ENCODE peak calls at places on chromosomes 5 and 9, in eight cellular contexts. One of them, this sample, is unnamed.

GRCh38 chr9:121863931-121864330 is 212.5 kb downstream of the DAB2IP start:
- DNase-seq in DMS 273 treated with DMSO at 0.1 percent for 48 hours: no peak
- DNase-seq in neural progenitor cell: no peak
- DNase-seq in HEK293T: no peak
- DNase-seq in EL: peak
- DNase-seq in putamen: no peak
- DNase-seq in H9: no peak
- DNase-seq in AG04449: peak
- DNase-seq in this sample: no peak

GRCh38 chr5:76831108-76831447 is 12.2 kb downstream of the F2RL1 start:
- DNase-seq in DMS 273 treated with DMSO at 0.1 percent for 48 hours: no peak
- DNase-seq in neural progenitor cell: peak
- DNase-seq in HEK293T: no peak
- DNase-seq in EL: peak
- DNase-seq in putamen: no peak
- DNase-seq in H9: no peak
- DNase-seq in AG04449: peak
- DNase-seq in this sample: no peak

GRCh38 chr9:115118471-115119156 is 657 bp upstream of the TNC start:
- DNase-seq in DMS 273 treated with DMSO at 0.1 percent for 48 hours: peak
- DNase-seq in neural progenitor cell: peak
- DNase-seq in HEK293T: peak
- DNase-seq in EL: peak
- DNase-seq in putamen: peak
- DNase-seq in H9: peak
- DNase-seq in AG04449: no peak
- DNase-seq in this sample: peak

GRCh38 chr5:138725153-138725884 is 27.9 kb upstream of the CTNNA1 start:
- DNase-seq in DMS 273 treated with DMSO at 0.1 percent for 48 hours: peak
- DNase-seq in neural progenitor cell: peak
- DNase-seq in HEK293T: peak
- DNase-seq in EL: peak
- DNase-seq in putamen: peak
- DNase-seq in H9: peak
- DNase-seq in AG04449: no peak
- DNase-seq in this sample: peak

GRCh38 chr5:171478946-171479775 is 59.7 kb downstream of the FGF18 start:
- DNase-seq in DMS 273 treated with DMSO at 0.1 percent for 48 hours: no peak
- DNase-seq in neural progenitor cell: no peak
- DNase-seq in HEK293T: no peak
- DNase-seq in EL: no peak
- DNase-seq in putamen: no peak
- DNase-seq in H9: no peak
- DNase-seq in AG04449: no peak
- DNase-seq in this sample: no peak

GRCh38 chr5:138900281-138900965 is 25.3 kb upstream of the LRRTM2 start:
- DNase-seq in DMS 273 treated with DMSO at 0.1 percent for 48 hours: no peak
- DNase-seq in neural progenitor cell: no peak
- DNase-seq in HEK293T: no peak
- DNase-seq in EL: peak
- DNase-seq in putamen: no peak
- DNase-seq in H9: no peak
- DNase-seq in AG04449: no peak
- DNase-seq in this sample: no peak

GRCh38 chr5:80961376-80962281 is 1.5 kb downstream of the RASGRF2 start:
- DNase-seq in DMS 273 treated with DMSO at 0.1 percent for 48 hours: no peak
- DNase-seq in neural progenitor cell: peak
- DNase-seq in HEK293T: peak
- DNase-seq in EL: no peak
- DNase-seq in putamen: no peak
- DNase-seq in H9: no peak
- DNase-seq in AG04449: no peak
- DNase-seq in this sample: peak

GRCh38 chr9:75960561-75960960 is 70.1 kb downstream of the PCSK5 start:
- DNase-seq in DMS 273 treated with DMSO at 0.1 percent for 48 hours: no peak
- DNase-seq in neural progenitor cell: no peak
- DNase-seq in HEK293T: no peak
- DNase-seq in EL: no peak
- DNase-seq in putamen: no peak
- DNase-seq in H9: no peak
- DNase-seq in AG04449: no peak
- DNase-seq in this sample: peak

GRCh38 chr5:174572591-174572990 is 151.8 kb upstream of the MSX2 start:
- DNase-seq in DMS 273 treated with DMSO at 0.1 percent for 48 hours: no peak
- DNase-seq in neural progenitor cell: no peak
- DNase-seq in HEK293T: no peak
- DNase-seq in EL: no peak
- DNase-seq in putamen: no peak
- DNase-seq in H9: no peak
- DNase-seq in AG04449: no peak
- DNase-seq in this sample: no peak

GRCh38 chr9:133360400-133361393 is 4.3 kb downstream of the SURF2 start:
- DNase-seq in DMS 273 treated with DMSO at 0.1 percent for 48 hours: no peak
- DNase-seq in neural progenitor cell: no peak
- DNase-seq in HEK293T: no peak
- DNase-seq in EL: no peak
- DNase-seq in putamen: no peak
- DNase-seq in H9: no peak
- DNase-seq in AG04449: no peak
- DNase-seq in this sample: no peak

GRCh38 chr9:98611319-98611718 is 97.4 kb downstream of the GABBR2 start:
- DNase-seq in DMS 273 treated with DMSO at 0.1 percent for 48 hours: no peak
- DNase-seq in neural progenitor cell: no peak
- DNase-seq in HEK293T: no peak
- DNase-seq in EL: no peak
- DNase-seq in putamen: no peak
- DNase-seq in H9: no peak
- DNase-seq in AG04449: no peak
- DNase-seq in this sample: no peak

GRCh38 chr5:116442095-116442534 is 132.5 kb downstream of the SEMA6A start:
- DNase-seq in DMS 273 treated with DMSO at 0.1 percent for 48 hours: peak
- DNase-seq in neural progenitor cell: no peak
- DNase-seq in HEK293T: no peak
- DNase-seq in EL: peak
- DNase-seq in putamen: no peak
- DNase-seq in H9: peak
- DNase-seq in AG04449: no peak
- DNase-seq in this sample: peak

GRCh38 chr5:144469106-144469505 is 298.4 kb downstream of the KCTD16 start:
- DNase-seq in DMS 273 treated with DMSO at 0.1 percent for 48 hours: no peak
- DNase-seq in neural progenitor cell: no peak
- DNase-seq in HEK293T: no peak
- DNase-seq in EL: peak
- DNase-seq in putamen: no peak
- DNase-seq in H9: no peak
- DNase-seq in AG04449: no peak
- DNase-seq in this sample: no peak

GRCh38 chr5:108143581-108143980 is 238.3 kb downstream of the FBXL17 start:
- DNase-seq in DMS 273 treated with DMSO at 0.1 percent for 48 hours: no peak
- DNase-seq in neural progenitor cell: no peak
- DNase-seq in HEK293T: no peak
- DNase-seq in EL: peak
- DNase-seq in putamen: no peak
- DNase-seq in H9: no peak
- DNase-seq in AG04449: peak
- DNase-seq in this sample: no peak

GRCh38 chr9:28620011-28620410 is 1046.7 kb upstream of the C9orf72 start:
- DNase-seq in DMS 273 treated with DMSO at 0.1 percent for 48 hours: no peak
- DNase-seq in neural progenitor cell: no peak
- DNase-seq in HEK293T: no peak
- DNase-seq in EL: no peak
- DNase-seq in putamen: no peak
- DNase-seq in H9: no peak
- DNase-seq in AG04449: no peak
- DNase-seq in this sample: no peak

GRCh38 chr5:83149671-83150070 is 72.3 kb downstream of the XRCC4 start:
- DNase-seq in DMS 273 treated with DMSO at 0.1 percent for 48 hours: no peak
- DNase-seq in neural progenitor cell: peak
- DNase-seq in HEK293T: peak
- DNase-seq in EL: peak
- DNase-seq in putamen: no peak
- DNase-seq in H9: no peak
- DNase-seq in AG04449: peak
- DNase-seq in this sample: no peak

GRCh38 chr9:134607971-134608370 is 33.6 kb upstream of the COL5A1 start:
- DNase-seq in DMS 273 treated with DMSO at 0.1 percent for 48 hours: no peak
- DNase-seq in neural progenitor cell: no peak
- DNase-seq in HEK293T: no peak
- DNase-seq in EL: peak
- DNase-seq in putamen: no peak
- DNase-seq in H9: no peak
- DNase-seq in AG04449: no peak
- DNase-seq in this sample: no peak

GRCh38 chr9:127993721-127994120 is 12.9 kb upstream of the EEIG1 start:
- DNase-seq in DMS 273 treated with DMSO at 0.1 percent for 48 hours: no peak
- DNase-seq in neural progenitor cell: no peak
- DNase-seq in HEK293T: no peak
- DNase-seq in EL: no peak
- DNase-seq in putamen: no peak
- DNase-seq in H9: no peak
- DNase-seq in AG04449: no peak
- DNase-seq in this sample: no peak

GRCh38 chr5:56269216-56269927 is 36.2 kb upstream of the ANKRD55 start:
- DNase-seq in DMS 273 treated with DMSO at 0.1 percent for 48 hours: no peak
- DNase-seq in neural progenitor cell: peak
- DNase-seq in HEK293T: peak
- DNase-seq in EL: peak
- DNase-seq in putamen: no peak
- DNase-seq in H9: peak
- DNase-seq in AG04449: no peak
- DNase-seq in this sample: peak

GRCh38 chr5:16809816-16810502 is 126.1 kb downstream of the MYO10 start:
- DNase-seq in DMS 273 treated with DMSO at 0.1 percent for 48 hours: no peak
- DNase-seq in neural progenitor cell: peak
- DNase-seq in HEK293T: no peak
- DNase-seq in EL: peak
- DNase-seq in putamen: no peak
- DNase-seq in H9: no peak
- DNase-seq in AG04449: peak
- DNase-seq in this sample: no peak

This sample was measured in Ammon's horn.